ENCODE peak calls at places on chromosomes 16 and 17, in four cellular contexts. F, I, D and R are unnamed samples.

GRCh38 chr17:7004398-7005253 is 7.8 kb upstream of the RNASEK start:
- DNase-seq in D (peak), F (peak), I (peak), R (peak)

GRCh38 chr17:82569621-82570020 is 50.1 kb downstream of the FOXK2 start:
- DNase-seq in D (no peak), I (no peak), F (no peak), R (no peak)

GRCh38 chr16:75203106-75203505 is 3.9 kb downstream of the CTRB2 start:
- DNase-seq in I (no peak), D (no peak), F (no peak), R (no peak)

GRCh38 chr17:75679706-75680201 is 12.6 kb downstream of the SAP30BP start:
- DNase-seq in D (no peak), I (no peak), F (no peak), R (peak)

GRCh38 chr17:39744075-39744835 is 6.5 kb downstream of the GRB7 start:
- DNase-seq in F (no peak), I (no peak), D (no peak), R (no peak)

GRCh38 chr17:58333396-58334207 is 5.0 kb upstream of the TSPOAP1 start:
- DNase-seq in D (no peak), I (no peak), F (no peak), R (no peak)

GRCh38 chr17:35915153-35915969 is 15.2 kb downstream of the RDM1 start:
- DNase-seq in I (peak), F (no peak), D (no peak), R (no peak)

GRCh38 chr17:73759324-73760185 is 115.3 kb upstream of the SDK2 start:
- DNase-seq in F (no peak), D (no peak), I (no peak), R (no peak)

GRCh38 chr16:588889-589657 is 793 bp upstream of the RAB40C start:
- DNase-seq in F (peak), D (peak), I (peak), R (peak)

GRCh38 chr16:81367821-81368220 is 53.1 kb downstream of the GAN start:
- DNase-seq in I (no peak), F (no peak), D (no peak), R (peak)

GRCh38 chr17:17493249-17493985 is 2.8 kb downstream of the RASD1 start:
- DNase-seq in D (no peak), F (no peak), I (peak), R (no peak)

GRCh38 chr17:4810696-4811289 is 3.8 kb downstream of the PLD2 start:
- DNase-seq in F (no peak), I (no peak), D (no peak), R (no peak)

GRCh38 chr16:48109496-48109895 is 46.3 kb downstream of the ABCC12 start:
- DNase-seq in F (no peak), I (no peak), D (no peak), R (no peak)

GRCh38 chr17:77471984-77472836 is 331.4 kb downstream of the SEC14L1 start:
- DNase-seq in F (peak), D (no peak), I (peak), R (no peak)

GRCh38 chr17:8124350-8125195 is 667 bp upstream of the HES7 start:
- DNase-seq in F (no peak), D (no peak), I (peak), R (no peak)

GRCh38 chr16:9821970-9822369 is 360.3 kb downstream of the GRIN2A start:
- DNase-seq in I (no peak), F (peak), D (no peak), R (no peak)

GRCh38 chr17:83015511-83015910 is 63.9 kb upstream of the METRNL start:
- DNase-seq in D (no peak), F (no peak), I (no peak), R (no peak)

GRCh38 chr17:32998111-32998892 is 6.7 kb downstream of the SPACA3 start:
- DNase-seq in I (peak), D (peak), F (peak), R (peak)

GRCh38 chr16:1655269-1655807 is 22.7 kb upstream of the JPT2 start:
- DNase-seq in I (no peak), D (no peak), F (no peak), R (no peak)

GRCh38 chr16:31530405-31530804 is 2.7 kb downstream of the AHSP start:
- DNase-seq in F (no peak), I (no peak), D (no peak), R (no peak)

GRCh38 chr16:60271382-60272180 is 1537.5 kb upstream of the GOT2 start:
- DNase-seq in F (no peak), I (no peak), D (no peak), R (no peak)

GRCh38 chr16:54277845-54278703 is 8.5 kb downstream of the IRX3 start:
- DNase-seq in F (no peak), I (no peak), D (no peak), R (no peak)

GRCh38 chr17:48322060-48322459 is 108.0 kb downstream of the SKAP1 start:
- DNase-seq in D (no peak), F (no peak), I (peak), R (no peak)

GRCh38 chr17:3448059-3448630 is 14.5 kb upstream of the OR1E2 start:
- DNase-seq in D (no peak), I (no peak), F (no peak), R (no peak)

GRCh38 chr17:48575066-48575582 is 3.0 kb downstream of the HOXB4 start:
- DNase-seq in F (no peak), D (no peak), I (no peak), R (no peak)

GRCh38 chr16:77299395-77299794 is 100.2 kb downstream of the SYCE1L start:
- DNase-seq in F (no peak), I (peak), D (no peak), R (no peak)